ENCODE peak calls at places on chromosomes 3 and 15, in five cellular contexts. One of them, this sample, is unnamed.

GRCh38 chr3:55690746-55691540 is 203.8 kb upstream of the WNT5A start:
- DNase-seq in WTC11: peak
- DNase-seq in amniotic stem cell: no peak
- DNase-seq in HCT116: no peak
- DNase-seq in RPMI7951: no peak
- DNase-seq in this sample: no peak

GRCh38 chr3:108524547-108524946 is 14.2 kb upstream of the MYH15 start:
- DNase-seq in WTC11: no peak
- DNase-seq in amniotic stem cell: no peak
- DNase-seq in HCT116: no peak
- DNase-seq in RPMI7951: peak
- DNase-seq in this sample: no peak

GRCh38 chr3:10561162-10561561 is 55.8 kb upstream of the ATP2B2 start:
- DNase-seq in WTC11: no peak
- DNase-seq in amniotic stem cell: no peak
- DNase-seq in HCT116: no peak
- DNase-seq in RPMI7951: no peak
- DNase-seq in this sample: no peak

GRCh38 chr3:113773381-113773780 is 26.5 kb downstream of the ATP6V1A start:
- DNase-seq in WTC11: no peak
- DNase-seq in amniotic stem cell: no peak
- DNase-seq in HCT116: no peak
- DNase-seq in RPMI7951: peak
- DNase-seq in this sample: peak

GRCh38 chr3:38465588-38466154 is 12.0 kb downstream of the ACVR2B start:
- DNase-seq in WTC11: no peak
- DNase-seq in amniotic stem cell: no peak
- DNase-seq in HCT116: no peak
- DNase-seq in RPMI7951: no peak
- DNase-seq in this sample: no peak

GRCh38 chr3:72345237-72345878 is 502.9 kb downstream of the SHQ1 start:
- DNase-seq in WTC11: no peak
- DNase-seq in amniotic stem cell: no peak
- DNase-seq in HCT116: no peak
- DNase-seq in RPMI7951: peak
- DNase-seq in this sample: peak

GRCh38 chr3:131091768-131092167 is 65.1 kb downstream of the NEK11 start:
- DNase-seq in WTC11: no peak
- DNase-seq in amniotic stem cell: no peak
- DNase-seq in HCT116: no peak
- DNase-seq in RPMI7951: peak
- DNase-seq in this sample: peak

GRCh38 chr3:51099794-51100542 is 285.1 kb upstream of the MANF start:
- DNase-seq in WTC11: peak
- DNase-seq in amniotic stem cell: peak
- DNase-seq in HCT116: peak
- DNase-seq in RPMI7951: peak
- DNase-seq in this sample: peak

GRCh38 chr15:30924353-30924752 is 20.6 kb downstream of the FAN1 start:
- DNase-seq in WTC11: no peak
- DNase-seq in amniotic stem cell: no peak
- DNase-seq in HCT116: no peak
- DNase-seq in RPMI7951: peak
- DNase-seq in this sample: peak

GRCh38 chr3:124520970-124521369 is 209.3 kb upstream of the UMPS start:
- DNase-seq in WTC11: no peak
- DNase-seq in amniotic stem cell: no peak
- DNase-seq in HCT116: no peak
- DNase-seq in RPMI7951: no peak
- DNase-seq in this sample: peak

This sample was measured in HCEC 1CT.